ENCODE peak calls at places on chromosomes 13 and 19, in six cellular contexts. P, J, Z, E, R and N are unnamed samples. For H3K4me1, the result is how much of the 10 kb centered on the place peaks cover.

GRCh38 chr13:66154354-66154753 is 1075.8 kb downstream of the PCDH9 start:
- DNase-seq in P (no peak), J (no peak), Z (no peak), E (no peak), R (no peak), N (no peak)

GRCh38 chr19:29171525-29171924 is 41.4 kb downstream of the UQCRFS1 start:
- DNase-seq in P (no peak), J (no peak), Z (no peak), E (no peak), R (no peak), N (no peak)

GRCh38 chr13:44452418-44452817 is 78.8 kb downstream of the SERP2 start:
- DNase-seq in P (no peak), J (no peak), Z (no peak), E (no peak), R (no peak), N (no peak)

GRCh38 chr13:39451301-39451700 is 151.7 kb downstream of the LHFPL6 start:
- DNase-seq in P (no peak), J (no peak), Z (no peak), E (peak), R (no peak), N (no peak)

GRCh38 chr13:79522583-79522982 is 41.6 kb downstream of the NDFIP2 start:
- DNase-seq in P (no peak), J (no peak), Z (no peak), E (no peak), R (no peak), N (no peak)

GRCh38 chr19:35292421-35292820 is 460 bp downstream of the MAG start:
- DNase-seq in P (no peak), J (no peak), Z (no peak), E (no peak), R (no peak), N (no peak)

GRCh38 chr13:106038752-106039151 is 496.7 kb downstream of the EFNB2 start:
- DNase-seq in P (no peak), J (no peak), Z (peak), E (no peak), R (no peak), N (no peak)

GRCh38 chr13:35729926-35730627 is 253.6 kb upstream of the MAB21L1 start:
- DNase-seq in P (no peak), J (no peak), Z (no peak), E (peak), R (no peak), N (peak)

GRCh38 chr13:31485183-31485582 is 254.1 kb upstream of the RXFP2 start:
- DNase-seq in P (no peak), J (no peak), Z (no peak), E (no peak), R (no peak), N (no peak)

GRCh38 chr13:97999653-98000052 is 46.2 kb downstream of the IPO5 start:
- DNase-seq in P (no peak), J (no peak), Z (no peak), E (no peak), R (no peak), N (no peak)

GRCh38 chr19:13154911-13155471 is 4.8 kb downstream of the IER2 start:
- DNase-seq in P (peak), J (peak), Z (no peak), E (peak), R (peak), N (peak)

GRCh38 chr19:33406521-33407139 is 33.1 kb downstream of the CEBPG start:
- DNase-seq in P (peak), J (peak), Z (no peak), E (peak), R (peak), N (peak)

GRCh38 chr19:52007805-52008557 is at the start of gene ZNF615:
- DNase-seq in P (peak), J (peak), Z (no peak), E (peak), R (peak), N (peak)

GRCh38 chr19:42097461-42097860 is 21.5 kb downstream of the ZNF574 start:
- DNase-seq in P (no peak), J (no peak), Z (no peak), E (no peak), R (no peak), N (no peak)

GRCh38 chr19:42095142-42095813 is 19.3 kb downstream of the ZNF574 start:
- DNase-seq in P (no peak), J (no peak), Z (no peak), E (no peak), R (no peak), N (peak)

GRCh38 chr19:42098781-42099180 is 22.8 kb downstream of the ZNF574 start:
- DNase-seq in P (no peak), J (no peak), Z (no peak), E (no peak), R (no peak), N (no peak)

GRCh38 chr19:42095814-42096230 is 19.9 kb downstream of the ZNF574 start:
- DNase-seq in P (no peak), J (peak), Z (no peak), E (no peak), R (no peak), N (no peak)

GRCh38 chr19:42096255-42096837 is 20.4 kb downstream of the ZNF574 start:
- DNase-seq in P (no peak), J (no peak), Z (no peak), E (no peak), R (no peak), N (no peak)
- H3K4me3 ChIP-seq in P (no peak), J (no peak), Z (no peak), E (no peak), R (peak), N (no peak)

GRCh38 chr19:1269478-1270167 is 491 bp downstream of the CIRBP start:
- DNase-seq in P (peak), J (peak), Z (no peak), E (peak), R (peak), N (peak)
- TF ChIP-seq CTCF in P (no peak), J (peak), Z (peak), E (no peak), R (no peak), N (no peak)

GRCh38 chr13:51585696-51586095 is 1.4 kb downstream of the WDFY2 start:
- DNase-seq in P (no peak), J (no peak), Z (no peak), E (no peak), R (no peak), N (no peak)

GRCh38 chr13:51589793-51590192 is 5.5 kb downstream of the WDFY2 start:
- DNase-seq in P (no peak), J (no peak), Z (no peak), E (no peak), R (no peak), N (no peak)

GRCh38 chr13:51585234-51585672 is 991 bp downstream of the WDFY2 start:
- DNase-seq in P (no peak), J (peak), Z (no peak), E (peak), R (no peak), N (no peak)

GRCh38 chr13:51588406-51588949 is 4.2 kb downstream of the WDFY2 start:
- DNase-seq in P (no peak), J (no peak), Z (no peak), E (no peak), R (no peak), N (no peak)

GRCh38 chr13:51587372-51587771 is 3.1 kb downstream of the WDFY2 start:
- DNase-seq in P (no peak), J (no peak), Z (no peak), E (no peak), R (no peak), N (no peak)
- H3K4me1 ChIP-seq in P (under half), J (half or more), Z (half or more), E (under half), R (under half), N (under half)

GRCh38 chr19:7386769-7387168 is 38.0 kb downstream of the ARHGEF18 start:
- DNase-seq in P (no peak), J (no peak), Z (no peak), E (no peak), R (no peak), N (no peak)
- H3K4me3 ChIP-seq in P (no peak), J (no peak), Z (no peak), E (no peak), R (no peak), N (no peak)

GRCh38 chr19:14198384-14199376 is 7.3 kb downstream of the ADGRL1 start:
- DNase-seq in P (no peak), J (no peak), Z (no peak), E (no peak), R (no peak), N (no peak)
- TF ChIP-seq CTCF in P (no peak), J (no peak), Z (no peak), E (no peak), R (no peak), N (no peak)

DNA sequence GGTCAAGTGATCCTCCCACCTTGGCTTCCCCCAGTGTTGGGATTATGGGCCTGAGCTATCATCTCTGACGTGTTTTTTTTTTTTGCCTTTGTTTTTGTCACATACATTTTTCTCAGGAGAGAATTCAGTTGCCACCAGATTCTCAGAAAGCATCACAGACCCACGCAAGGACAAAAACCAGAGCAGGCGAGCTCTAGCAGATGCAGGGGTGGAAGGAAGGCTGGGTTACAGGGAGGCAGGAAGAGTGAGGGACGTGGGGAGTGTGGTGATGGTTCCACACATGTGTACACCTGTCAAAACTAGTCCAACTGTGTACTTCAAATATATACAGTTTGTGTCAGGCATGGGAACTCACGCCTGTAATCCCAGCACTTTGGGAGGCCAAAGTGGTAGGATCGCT is 4.3 kb downstream of the TMEM161A start:
- DNase-seq in P (no peak), J (no peak), Z (no peak), E (no peak), R (no peak), N (no peak)
- H3K4me1 ChIP-seq in P (under half), J (under half), Z (under half), E (under half), R (under half), N (under half)

GRCh38 chr19:4326837-4327251 is 11.8 kb downstream of the STAP2 start:
- DNase-seq in P (no peak), J (peak), Z (no peak), E (no peak), R (no peak), N (no peak)

GRCh38 chr19:4327252-4327876 is 11.3 kb downstream of the STAP2 start:
- DNase-seq in P (peak), J (peak), Z (no peak), E (peak), R (peak), N (peak)

GRCh38 chr19:4327877-4328242 is 10.8 kb downstream of the STAP2 start:
- DNase-seq in P (no peak), J (no peak), Z (no peak), E (no peak), R (no peak), N (no peak)

GRCh38 chr19:4328243-4328990 is 10.2 kb downstream of the STAP2 start:
- DNase-seq in P (peak), J (peak), Z (peak), E (peak), R (peak), N (peak)

DNA sequence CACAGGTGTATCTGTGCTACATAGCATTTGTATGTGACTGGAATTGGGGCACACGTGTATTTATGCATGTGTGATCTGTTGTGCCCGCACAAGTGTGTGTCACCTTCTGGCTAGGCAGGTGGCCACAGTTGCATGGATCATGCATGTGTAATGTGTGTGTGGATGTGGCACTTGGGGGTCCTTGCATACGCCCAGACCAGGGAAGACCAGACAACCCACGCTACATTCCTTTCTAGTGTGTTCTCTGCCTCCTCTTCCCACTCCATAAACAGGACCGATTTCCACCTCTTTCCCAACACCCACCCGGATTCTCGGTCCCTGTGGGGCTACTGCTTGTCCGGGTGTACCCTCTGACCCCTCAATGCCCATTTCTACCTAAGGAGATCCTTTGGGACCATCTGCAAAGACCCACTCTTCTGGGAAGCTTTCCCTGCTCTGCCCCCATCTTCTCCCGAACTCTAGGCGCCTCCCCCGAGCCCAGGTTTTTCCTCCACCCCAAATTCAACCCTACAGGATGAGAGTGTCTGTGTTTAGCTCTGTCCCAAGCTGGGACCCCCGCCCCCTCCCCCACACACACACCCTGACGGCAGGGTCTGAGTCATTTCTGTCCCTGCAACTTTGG is 12.3 kb downstream of the STAP2 start:
- DNase-seq in P (no peak), J (no peak), Z (no peak), E (no peak), R (no peak), N (no peak)
- H3K4me3 ChIP-seq in P (no peak), J (no peak), Z (no peak), E (no peak), R (no peak), N (no peak)

DNA sequence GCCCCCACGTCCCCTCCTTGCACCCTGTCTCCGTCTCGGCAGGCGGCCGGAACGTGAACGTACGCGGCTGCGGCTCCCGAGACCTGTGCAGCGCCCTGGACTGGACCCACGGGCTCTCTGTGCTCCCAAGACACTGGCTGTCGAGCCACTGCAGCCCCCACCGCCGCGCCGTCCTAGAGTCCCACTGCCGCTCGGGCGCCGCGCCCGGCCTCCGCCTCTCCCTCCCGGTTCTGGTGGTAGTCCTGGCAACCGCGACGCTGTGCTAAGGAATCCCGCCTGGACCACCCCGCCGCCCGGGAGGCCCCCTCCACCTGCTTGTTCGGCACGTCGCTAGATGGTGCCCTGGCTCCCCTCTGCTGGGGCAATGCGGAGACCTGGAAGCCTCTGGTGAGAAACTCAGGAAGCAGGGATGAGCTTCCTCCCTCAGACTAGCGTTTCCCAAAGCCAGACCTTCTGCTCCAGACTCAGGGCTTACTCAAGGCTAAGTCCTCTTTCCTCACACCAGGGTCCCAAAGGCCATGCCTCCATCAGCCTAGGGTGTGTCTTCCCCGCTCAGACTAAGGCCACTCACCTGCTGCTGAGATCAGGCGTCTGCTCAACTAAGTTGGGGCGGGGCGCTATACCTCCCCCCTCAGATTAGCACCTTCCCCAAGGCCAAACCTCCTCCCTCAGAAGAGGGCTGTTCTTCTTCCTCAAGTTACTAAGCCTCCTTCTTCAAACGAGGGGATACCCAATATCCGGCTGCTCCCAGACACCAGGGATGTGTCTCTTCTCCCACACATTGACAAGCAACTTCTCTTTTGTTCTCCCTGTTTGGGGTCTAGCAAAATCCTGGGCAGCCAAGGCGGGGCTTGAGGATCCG is 16.1 kb upstream of the IRGC start:
- DNase-seq in P (no peak), J (peak), Z (no peak), E (no peak), R (peak), N (peak)
- TF ChIP-seq CTCF in P (no peak), J (no peak), Z (peak), E (no peak), R (no peak), N (no peak)

GRCh38 chr13:73929287-73929932 is 204.8 kb downstream of the KLF12 start:
- DNase-seq in P (no peak), J (no peak), Z (no peak), E (no peak), R (no peak), N (no peak)
- H3K4me1 ChIP-seq in P (under half), J (under half), Z (under half), E (under half), R (under half), N (under half)

GRCh38 chr19:36688058-36688457 is 646 bp downstream of the ZNF567 start:
- DNase-seq in P (no peak), J (no peak), Z (no peak), E (no peak), R (no peak), N (no peak)

GRCh38 chr19:36686365-36687213 is 823 bp upstream of the ZNF567 start:
- DNase-seq in P (peak), J (peak), Z (no peak), E (no peak), R (peak), N (no peak)

GRCh38 chr19:36687214-36688056 is at the start of gene ZNF567:
- DNase-seq in P (peak), J (peak), Z (peak), E (peak), R (peak), N (peak)

GRCh38 chr19:36685835-36686234 is 1.6 kb upstream of the ZNF567 start:
- DNase-seq in P (no peak), J (no peak), Z (no peak), E (no peak), R (no peak), N (no peak)
- H3K4me3 ChIP-seq in P (no peak), J (no peak), Z (no peak), E (no peak), R (no peak), N (peak)